ENCODE peak calls at places on chromosomes 1 and 21, in six cellular contexts. One of them, this sample, is unnamed.

GRCh38 chr1:40372658-40373322 is 737 bp upstream of the SMAP2 start:
- DNase-seq in stomach: no peak
- DNase-seq in ovary: no peak
- DNase-seq in uterus: no peak
- DNase-seq in tibial nerve: no peak
- DNase-seq in body of pancreas: no peak
- DNase-seq in this sample: no peak

GRCh38 chr1:8170059-8170835 is 144.1 kb upstream of the ERRFI1 start:
- DNase-seq in body of pancreas: peak
- DNase-seq in ovary: no peak
- DNase-seq in uterus: no peak
- DNase-seq in stomach: no peak
- DNase-seq in tibial nerve: no peak
- DNase-seq in this sample: peak

GRCh38 chr1:185157599-185158469 is 867 bp downstream of the SWT1 start:
- DNase-seq in ovary: no peak
- DNase-seq in tibial nerve: no peak
- DNase-seq in stomach: no peak
- DNase-seq in uterus: no peak
- DNase-seq in body of pancreas: no peak
- DNase-seq in this sample: no peak

GRCh38 chr1:212311836-212312497 is 26.8 kb downstream of the PPP2R5A start:
- DNase-seq in stomach: no peak
- DNase-seq in uterus: no peak
- DNase-seq in body of pancreas: no peak
- DNase-seq in tibial nerve: no peak
- DNase-seq in ovary: no peak
- DNase-seq in this sample: no peak

GRCh38 chr1:12428334-12428733 is 189.7 kb downstream of the DHRS3 start:
- DNase-seq in uterus: no peak
- DNase-seq in tibial nerve: no peak
- DNase-seq in body of pancreas: no peak
- DNase-seq in stomach: no peak
- DNase-seq in ovary: no peak
- DNase-seq in this sample: no peak

GRCh38 chr1:43705982-43706597 is 1.2 kb upstream of the ST3GAL3 start:
- DNase-seq in stomach: no peak
- DNase-seq in ovary: no peak
- DNase-seq in tibial nerve: no peak
- DNase-seq in uterus: no peak
- DNase-seq in body of pancreas: no peak
- DNase-seq in this sample: no peak

GRCh38 chr1:29094954-29095353 is 28.7 kb downstream of the TMEM200B start:
- DNase-seq in stomach: no peak
- DNase-seq in body of pancreas: no peak
- DNase-seq in ovary: no peak
- DNase-seq in tibial nerve: no peak
- DNase-seq in uterus: no peak
- DNase-seq in this sample: no peak

GRCh38 chr1:113042336-113043143 is 30.5 kb upstream of the LRIG2 start:
- DNase-seq in uterus: peak
- DNase-seq in body of pancreas: peak
- DNase-seq in tibial nerve: peak
- DNase-seq in ovary: peak
- DNase-seq in stomach: peak
- DNase-seq in this sample: peak

GRCh38 chr1:162327791-162328165 is 48.9 kb downstream of the SPATA46 start:
- DNase-seq in tibial nerve: no peak
- DNase-seq in stomach: no peak
- DNase-seq in uterus: no peak
- DNase-seq in body of pancreas: no peak
- DNase-seq in ovary: no peak
- DNase-seq in this sample: no peak

GRCh38 chr1:36225298-36225899 is 1.2 kb downstream of the THRAP3 start:
- DNase-seq in uterus: no peak
- DNase-seq in tibial nerve: no peak
- DNase-seq in body of pancreas: no peak
- DNase-seq in stomach: no peak
- DNase-seq in ovary: no peak
- DNase-seq in this sample: no peak

GRCh38 chr1:205774277-205775014 is 836 bp downstream of the RAB29 start:
- DNase-seq in ovary: no peak
- DNase-seq in tibial nerve: no peak
- DNase-seq in body of pancreas: no peak
- DNase-seq in stomach: no peak
- DNase-seq in uterus: peak
- DNase-seq in this sample: no peak

GRCh38 chr1:180278791-180279432 is 48.8 kb downstream of the LHX4 start:
- DNase-seq in uterus: no peak
- DNase-seq in body of pancreas: no peak
- DNase-seq in ovary: no peak
- DNase-seq in tibial nerve: no peak
- DNase-seq in stomach: no peak
- DNase-seq in this sample: no peak

GRCh38 chr21:44551290-44552015 is at the start of gene KRTAP10-2:
- DNase-seq in body of pancreas: no peak
- DNase-seq in stomach: peak
- DNase-seq in ovary: no peak
- DNase-seq in uterus: no peak
- DNase-seq in tibial nerve: no peak
- DNase-seq in this sample: no peak

GRCh38 chr21:45488839-45489479 is 53.3 kb downstream of the SLC19A1 start:
- DNase-seq in ovary: no peak
- DNase-seq in uterus: no peak
- DNase-seq in tibial nerve: no peak
- DNase-seq in body of pancreas: no peak
- DNase-seq in stomach: no peak
- DNase-seq in this sample: no peak

DNA sequence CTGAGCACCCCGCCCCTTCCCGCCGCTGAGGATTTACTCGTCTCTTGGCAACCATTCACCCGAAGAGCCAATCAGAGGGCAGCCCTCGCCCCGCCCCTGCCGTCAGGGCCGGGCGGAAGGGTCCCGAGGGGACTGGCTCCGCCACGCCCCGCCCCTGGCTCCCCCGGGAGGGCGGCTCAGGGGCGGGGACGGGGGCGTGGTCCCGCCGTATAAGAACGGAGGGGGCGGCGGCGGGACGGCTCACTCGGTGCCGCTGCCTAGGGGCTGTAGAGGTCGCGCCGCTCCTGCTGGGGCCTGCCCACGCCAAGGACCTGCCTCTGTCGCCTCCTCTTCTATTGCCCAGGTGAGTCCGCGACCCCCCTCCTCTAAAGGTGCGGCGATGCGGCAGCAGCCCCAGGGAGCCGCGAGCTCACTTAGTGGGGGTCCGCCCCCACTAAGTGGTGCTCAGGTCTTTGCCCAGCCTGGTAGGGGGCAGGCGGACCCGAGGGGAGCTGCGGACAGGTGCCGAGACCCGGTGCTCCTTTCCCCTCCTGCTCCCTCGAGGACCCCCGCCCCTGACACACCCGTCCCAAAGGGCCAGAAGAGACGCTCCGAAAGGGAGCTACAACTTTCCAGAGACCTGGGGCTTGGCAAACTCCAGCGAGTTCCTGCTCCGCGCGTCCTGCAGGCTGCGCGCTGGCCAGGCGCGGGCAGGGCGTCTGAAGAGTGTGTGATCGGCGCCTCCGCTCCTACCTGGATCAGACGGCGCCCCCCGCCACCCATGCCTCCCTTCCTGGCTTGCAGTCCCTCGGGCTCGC is at the start of gene TENT5C:
- DNase-seq in tibial nerve: peak
- DNase-seq in stomach: peak
- DNase-seq in body of pancreas: peak
- DNase-seq in uterus: peak
- DNase-seq in ovary: peak
- DNase-seq in this sample: peak
- TF ChIP-seq POLR2A in tibial nerve: peak
- TF ChIP-seq POLR2A in stomach: peak
- TF ChIP-seq POLR2A in body of pancreas: peak
- TF ChIP-seq POLR2A in uterus: peak
- TF ChIP-seq POLR2A in ovary: peak
- TF ChIP-seq POLR2A in this sample: peak

GRCh38 chr1:67053785-67054759 is at the start of gene SLC35D1:
- DNase-seq in ovary: peak
- DNase-seq in tibial nerve: peak
- DNase-seq in body of pancreas: peak
- DNase-seq in stomach: peak
- DNase-seq in uterus: peak
- DNase-seq in this sample: peak

GRCh38 chr1:67058761-67059160 is 4.8 kb upstream of the SLC35D1 start:
- DNase-seq in body of pancreas: no peak
- DNase-seq in stomach: no peak
- DNase-seq in uterus: no peak
- DNase-seq in tibial nerve: no peak
- DNase-seq in ovary: no peak
- DNase-seq in this sample: no peak

GRCh38 chr1:67053535-67053784 is 488 bp downstream of the SLC35D1 start:
- DNase-seq in uterus: peak
- DNase-seq in body of pancreas: peak
- DNase-seq in stomach: peak
- DNase-seq in tibial nerve: no peak
- DNase-seq in ovary: peak
- DNase-seq in this sample: peak

GRCh38 chr1:67058242-67058641 is 4.3 kb upstream of the SLC35D1 start:
- DNase-seq in tibial nerve: no peak
- DNase-seq in body of pancreas: no peak
- DNase-seq in stomach: no peak
- DNase-seq in ovary: no peak
- DNase-seq in uterus: no peak
- DNase-seq in this sample: no peak

GRCh38 chr1:67052741-67053534 is 1.0 kb downstream of the SLC35D1 start:
- DNase-seq in uterus: peak
- DNase-seq in tibial nerve: peak
- DNase-seq in stomach: peak
- DNase-seq in ovary: peak
- DNase-seq in body of pancreas: peak
- DNase-seq in this sample: peak
- TF ChIP-seq POLR2A in uterus: no peak
- TF ChIP-seq POLR2A in tibial nerve: no peak
- TF ChIP-seq POLR2A in stomach: no peak
- TF ChIP-seq POLR2A in ovary: no peak
- TF ChIP-seq POLR2A in body of pancreas: no peak
- TF ChIP-seq POLR2A in this sample: no peak

GRCh38 chr1:22710688-22711024 is at the start of gene EPHB2:
- DNase-seq in stomach: peak
- DNase-seq in ovary: peak
- DNase-seq in tibial nerve: no peak
- DNase-seq in uterus: peak
- DNase-seq in body of pancreas: peak
- DNase-seq in this sample: peak
- TF ChIP-seq POLR2A in stomach: no peak
- TF ChIP-seq POLR2A in ovary: no peak
- TF ChIP-seq POLR2A in tibial nerve: no peak
- TF ChIP-seq POLR2A in uterus: no peak
- TF ChIP-seq POLR2A in body of pancreas: no peak
- TF ChIP-seq POLR2A in this sample: no peak

GRCh38 chr1:67133177-67133576 is 1.6 kb downstream of the C1orf141 start:
- DNase-seq in tibial nerve: no peak
- DNase-seq in stomach: no peak
- DNase-seq in body of pancreas: no peak
- DNase-seq in ovary: no peak
- DNase-seq in uterus: no peak
- DNase-seq in this sample: no peak

GRCh38 chr1:67137307-67137753 is 2.6 kb upstream of the C1orf141 start:
- DNase-seq in body of pancreas: no peak
- DNase-seq in uterus: no peak
- DNase-seq in ovary: no peak
- DNase-seq in tibial nerve: no peak
- DNase-seq in stomach: no peak
- DNase-seq in this sample: no peak

GRCh38 chr1:67134692-67135091 is at the start of gene C1orf141:
- DNase-seq in tibial nerve: no peak
- DNase-seq in uterus: no peak
- DNase-seq in stomach: no peak
- DNase-seq in ovary: peak
- DNase-seq in body of pancreas: peak
- DNase-seq in this sample: no peak

GRCh38 chr1:67138813-67139539 is 4.2 kb upstream of the C1orf141 start:
- DNase-seq in uterus: no peak
- DNase-seq in tibial nerve: no peak
- DNase-seq in stomach: no peak
- DNase-seq in ovary: no peak
- DNase-seq in body of pancreas: peak
- DNase-seq in this sample: no peak

DNA sequence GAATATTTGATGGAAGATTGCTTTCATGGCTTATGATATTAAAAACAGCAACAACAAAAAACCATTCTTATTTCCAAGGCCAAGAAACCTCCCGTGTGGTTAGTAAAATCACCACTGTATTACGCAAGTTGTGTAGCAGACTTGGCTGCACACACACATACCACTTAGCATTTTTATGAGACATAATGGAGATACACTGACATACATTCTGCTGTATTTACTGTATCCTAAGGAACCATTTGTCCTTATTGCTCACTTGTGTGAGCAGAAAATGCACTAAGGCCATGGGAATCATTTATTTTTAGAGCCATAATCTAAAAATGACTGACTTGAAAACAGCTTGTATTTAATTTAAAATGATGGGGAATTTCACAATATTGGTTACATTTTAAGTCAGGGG is 584 bp upstream of the C1orf141 start:
- DNase-seq in stomach: no peak
- DNase-seq in tibial nerve: no peak
- DNase-seq in body of pancreas: no peak
- DNase-seq in ovary: no peak
- DNase-seq in uterus: no peak
- DNase-seq in this sample: no peak
- TF ChIP-seq POLR2A in stomach: no peak
- TF ChIP-seq POLR2A in tibial nerve: no peak
- TF ChIP-seq POLR2A in body of pancreas: no peak
- TF ChIP-seq POLR2A in ovary: no peak
- TF ChIP-seq POLR2A in uterus: no peak
- TF ChIP-seq POLR2A in this sample: no peak

DNA sequence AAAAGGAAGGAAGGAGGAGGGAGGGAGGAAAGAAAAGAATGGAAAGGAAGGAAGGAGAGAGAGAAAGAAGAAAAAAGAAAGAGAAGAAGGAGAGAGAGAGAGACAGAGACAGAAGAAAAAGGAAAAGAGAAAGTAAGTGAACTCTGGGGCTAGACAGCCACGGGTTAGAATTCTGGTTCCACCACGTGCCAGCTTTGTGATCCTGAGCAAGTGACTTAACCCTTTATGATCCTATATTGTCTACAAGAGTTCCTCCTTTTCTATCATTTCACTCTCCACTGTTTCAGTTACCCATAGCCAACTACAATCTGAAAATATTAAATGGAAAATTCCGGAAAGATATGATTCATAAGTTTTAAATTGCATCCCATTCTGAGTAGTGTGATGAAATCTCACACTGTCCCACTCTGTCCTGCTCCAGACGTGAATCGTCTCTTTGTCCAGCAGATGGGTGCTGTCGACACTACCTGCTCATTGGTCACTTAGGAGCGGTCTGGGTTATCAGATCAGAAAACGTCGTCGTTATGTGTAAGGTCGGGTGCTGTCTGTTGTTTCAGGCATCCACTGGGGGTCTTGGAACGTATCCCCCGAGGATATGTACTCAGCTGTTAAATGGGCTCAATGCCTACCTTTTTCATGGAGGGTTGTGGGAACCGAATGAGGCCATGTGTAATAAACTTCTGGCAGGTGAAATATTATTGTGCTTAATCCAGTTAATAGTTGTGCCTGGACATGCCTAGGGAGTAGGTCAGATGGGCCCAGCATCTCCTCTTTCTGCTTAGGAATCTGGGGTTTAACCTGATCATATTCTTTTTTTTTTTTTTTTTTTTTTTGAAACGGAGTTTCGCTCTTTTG is 19.1 kb downstream of the TMEM51 start:
- DNase-seq in ovary: no peak
- DNase-seq in tibial nerve: no peak
- DNase-seq in uterus: no peak
- DNase-seq in stomach: no peak
- DNase-seq in body of pancreas: no peak
- DNase-seq in this sample: no peak
- TF ChIP-seq POLR2A in ovary: no peak
- TF ChIP-seq POLR2A in tibial nerve: no peak
- TF ChIP-seq POLR2A in uterus: no peak
- TF ChIP-seq POLR2A in stomach: no peak
- TF ChIP-seq POLR2A in body of pancreas: no peak
- TF ChIP-seq POLR2A in this sample: no peak

This sample was measured in right lobe of liver.